ENCODE peak calls at places on chromosome 20, in five cellular contexts. G, B, C, R and Z are unnamed samples.

GRCh38 chr20:36408219-36408618 is 102.1 kb downstream of the DLGAP4 start:
- DNase-seq in C (no peak), G (no peak), B (peak; percentile 90), R (no peak), Z (peak; percentile 20)

GRCh38 chr20:63223826-63224207 is 7.9 kb upstream of the YTHDF1 start:
- DNase-seq in R (no peak), B (no peak), G (no peak), C (no peak), Z (no peak)

GRCh38 chr20:32524871-32525501 is 60.1 kb downstream of the NOL4L start:
- DNase-seq in B (no peak), G (no peak), C (no peak), R (no peak), Z (no peak)

GRCh38 chr20:33604084-33604990 is 57.8 kb upstream of the C20orf144 start:
- DNase-seq in G (no peak), B (no peak), R (no peak), C (no peak), Z (no peak)

GRCh38 chr20:59149678-59150504 is 13.7 kb upstream of the ZNF831 start:
- DNase-seq in C (no peak), B (no peak), R (peak; percentile 50), G (peak; percentile 38), Z (no peak)

GRCh38 chr20:25227317-25227831 is 20.5 kb upstream of the PYGB start:
- DNase-seq in R (no peak), G (no peak), C (no peak), B (no peak), Z (no peak)

GRCh38 chr20:64228751-64229518 is 26.6 kb upstream of the PCMTD2 start:
- DNase-seq in G (no peak), C (no peak), R (no peak), B (no peak), Z (no peak)

GRCh38 chr20:46076806-46077205 is 13.0 kb downstream of the NCOA5 start:
- DNase-seq in B (no peak), G (no peak), C (no peak), R (no peak), Z (no peak)

GRCh38 chr20:23437126-23437894 is 2.2 kb upstream of the CSTL1 start:
- DNase-seq in G (no peak), B (no peak), C (no peak), R (no peak), Z (no peak)

GRCh38 chr20:20441259-20441658 is 73.4 kb downstream of the INSM1 start:
- DNase-seq in B (no peak), G (no peak), C (no peak), R (no peak), Z (no peak)

GRCh38 chr20:25014816-25015215 is 22.3 kb upstream of the APMAP start:
- DNase-seq in R (no peak), B (no peak), C (no peak), G (no peak), Z (no peak)

GRCh38 chr20:61777773-61778484 is 287.8 kb downstream of the TAF4 start:
- DNase-seq in B (no peak), R (no peak), C (no peak), G (no peak), Z (no peak)

GRCh38 chr20:32909896-32910571 is 51.3 kb downstream of the EFCAB8 start:
- DNase-seq in G (no peak), R (no peak), B (no peak), C (no peak), Z (no peak)

GRCh38 chr20:63178889-63179751 is 36.8 kb downstream of the YTHDF1 start:
- DNase-seq in R (peak; percentile 60), C (no peak), B (peak; percentile 99), G (peak; percentile 43), Z (no peak)

GRCh38 chr20:37282558-37282957 is 6.9 kb upstream of the MANBAL start:
- DNase-seq in C (no peak), R (no peak), B (no peak), G (no peak), Z (no peak)

GRCh38 chr20:13384132-13384531 is 163.1 kb downstream of the ISM1 start:
- DNase-seq in C (no peak), B (no peak), G (no peak), R (no peak), Z (no peak)

GRCh38 chr20:58435237-58435636 is 46.2 kb downstream of the VAPB start:
- DNase-seq in R (no peak), B (no peak), G (no peak), C (no peak), Z (no peak)

GRCh38 chr20:33944914-33945313 is 48.8 kb upstream of the RALY start:
- DNase-seq in C (no peak), B (no peak), G (no peak), R (no peak), Z (no peak)